ENCODE peak calls at places on chromosomes 5 and 9, in six cellular contexts. One of them, this sample, is unnamed.

GRCh38 chr9:121269030-121269887 is 1.3 kb downstream of the GSN start:
- DNase-seq in psoas muscle: peak
- DNase-seq in aorta: peak
- DNase-seq in ACHN: no peak
- DNase-seq in activated effector memory CD4-positive, alpha-beta T cell treated with anti-CD3 and anti-CD28 coated beads, Interleukin-2, amount 50 U/mL, for 16 hours: no peak
- DNase-seq in heart right ventricle: no peak
- DNase-seq in this sample: no peak

GRCh38 chr5:132687995-132688394 is 14.2 kb downstream of the IL4 start:
- DNase-seq in activated effector memory CD4-positive, alpha-beta T cell treated with anti-CD3 and anti-CD28 coated beads, Interleukin-2, amount 50 U/mL, for 16 hours: peak
- DNase-seq in psoas muscle: no peak
- DNase-seq in ACHN: no peak
- DNase-seq in aorta: no peak
- DNase-seq in heart right ventricle: no peak
- DNase-seq in this sample: no peak

GRCh38 chr9:100714372-100715099 is 136.7 kb downstream of the CAVIN4 start:
- DNase-seq in activated effector memory CD4-positive, alpha-beta T cell treated with anti-CD3 and anti-CD28 coated beads, Interleukin-2, amount 50 U/mL, for 16 hours: peak
- DNase-seq in aorta: no peak
- DNase-seq in heart right ventricle: peak
- DNase-seq in psoas muscle: no peak
- DNase-seq in ACHN: peak
- DNase-seq in this sample: peak

GRCh38 chr5:2007906-2008437 is 125.2 kb upstream of the IRX4 start:
- DNase-seq in heart right ventricle: no peak
- DNase-seq in aorta: peak
- DNase-seq in ACHN: no peak
- DNase-seq in activated effector memory CD4-positive, alpha-beta T cell treated with anti-CD3 and anti-CD28 coated beads, Interleukin-2, amount 50 U/mL, for 16 hours: no peak
- DNase-seq in psoas muscle: peak
- DNase-seq in this sample: no peak

GRCh38 chr5:172658869-172659513 is 17.9 kb downstream of the NEURL1B start:
- DNase-seq in heart right ventricle: peak
- DNase-seq in psoas muscle: peak
- DNase-seq in activated effector memory CD4-positive, alpha-beta T cell treated with anti-CD3 and anti-CD28 coated beads, Interleukin-2, amount 50 U/mL, for 16 hours: no peak
- DNase-seq in aorta: peak
- DNase-seq in ACHN: no peak
- DNase-seq in this sample: no peak

GRCh38 chr9:70601000-70601929 is 186.8 kb upstream of the KLF9 start:
- DNase-seq in psoas muscle: peak
- DNase-seq in aorta: peak
- DNase-seq in activated effector memory CD4-positive, alpha-beta T cell treated with anti-CD3 and anti-CD28 coated beads, Interleukin-2, amount 50 U/mL, for 16 hours: no peak
- DNase-seq in heart right ventricle: peak
- DNase-seq in ACHN: no peak
- DNase-seq in this sample: peak

GRCh38 chr5:8340739-8341344 is 471.9 kb downstream of the MTRR start:
- DNase-seq in aorta: no peak
- DNase-seq in psoas muscle: no peak
- DNase-seq in heart right ventricle: no peak
- DNase-seq in ACHN: peak
- DNase-seq in activated effector memory CD4-positive, alpha-beta T cell treated with anti-CD3 and anti-CD28 coated beads, Interleukin-2, amount 50 U/mL, for 16 hours: no peak
- DNase-seq in this sample: peak

GRCh38 chr5:143311428-143311827 is 92.1 kb downstream of the NR3C1 start:
- DNase-seq in aorta: no peak
- DNase-seq in heart right ventricle: no peak
- DNase-seq in ACHN: no peak
- DNase-seq in activated effector memory CD4-positive, alpha-beta T cell treated with anti-CD3 and anti-CD28 coated beads, Interleukin-2, amount 50 U/mL, for 16 hours: no peak
- DNase-seq in psoas muscle: no peak
- DNase-seq in this sample: no peak

GRCh38 chr9:22469928-22470544 is 23.4 kb downstream of the DMRTA1 start:
- DNase-seq in psoas muscle: no peak
- DNase-seq in heart right ventricle: peak
- DNase-seq in aorta: no peak
- DNase-seq in activated effector memory CD4-positive, alpha-beta T cell treated with anti-CD3 and anti-CD28 coated beads, Interleukin-2, amount 50 U/mL, for 16 hours: no peak
- DNase-seq in ACHN: peak
- DNase-seq in this sample: no peak

GRCh38 chr5:101806410-101806809 is 489.7 kb downstream of the SLCO4C1 start:
- DNase-seq in psoas muscle: no peak
- DNase-seq in aorta: no peak
- DNase-seq in heart right ventricle: no peak
- DNase-seq in ACHN: no peak
- DNase-seq in activated effector memory CD4-positive, alpha-beta T cell treated with anti-CD3 and anti-CD28 coated beads, Interleukin-2, amount 50 U/mL, for 16 hours: no peak
- DNase-seq in this sample: no peak

GRCh38 chr5:153988510-153988909 is 50.2 kb downstream of the FAM114A2 start:
- DNase-seq in heart right ventricle: no peak
- DNase-seq in aorta: no peak
- DNase-seq in psoas muscle: no peak
- DNase-seq in ACHN: no peak
- DNase-seq in activated effector memory CD4-positive, alpha-beta T cell treated with anti-CD3 and anti-CD28 coated beads, Interleukin-2, amount 50 U/mL, for 16 hours: no peak
- DNase-seq in this sample: no peak